ENCODE peak calls at places on chromosomes 7 and 10, in four cellular contexts. G, L, E and W are unnamed samples.

GRCh38 chr10:111297351-111297848 is 220.6 kb downstream of the ADRA2A start:
- DNase-seq in G (no peak), L (no peak), E (no peak), W (no peak)

GRCh38 chr10:114343623-114344306 is 60.5 kb downstream of the AFAP1L2 start:
- DNase-seq in G (no peak), L (no peak), E (no peak), W (no peak)

GRCh38 chr7:136874393-136875032 is 6.1 kb downstream of the CHRM2 start:
- DNase-seq in G (no peak), L (no peak), E (no peak), W (no peak)

GRCh38 chr7:141748401-141748800 is 10.2 kb downstream of the SSBP1 start:
- DNase-seq in G (no peak), L (no peak), E (no peak), W (no peak)

GRCh38 chr7:25515876-25516275 is 287.6 kb upstream of the NPVF start:
- DNase-seq in G (no peak), L (no peak), E (no peak), W (no peak)

GRCh38 chr10:116708386-116708785 is 34.0 kb downstream of the HSPA12A start:
- DNase-seq in G (no peak), L (no peak), E (no peak), W (no peak)

GRCh38 chr7:20141666-20142065 is 75.5 kb downstream of the MACC1 start:
- DNase-seq in G (no peak), L (no peak), E (no peak), W (no peak)

GRCh38 chr7:30562498-30562897 is 32.2 kb upstream of the GARS1 start:
- DNase-seq in G (no peak), L (no peak), E (no peak), W (no peak)

GRCh38 chr10:118307237-118307636 is 34.9 kb downstream of the FAM204A start:
- DNase-seq in G (no peak), L (no peak), E (no peak), W (no peak)

GRCh38 chr7:112448891-112449290 is 1.4 kb upstream of the IFRD1 start:
- DNase-seq in G (no peak), L (no peak), E (no peak), W (no peak)

GRCh38 chr10:13882112-13882711 is 295.4 kb downstream of the PRPF18 start:
- DNase-seq in G (no peak), L (no peak), E (no peak), W (no peak)